ENCODE peak calls at places on chromosome 13, in five cellular contexts. Q is pancreas, K is GM23248, X is A549, U is fibroblast of mammary gland. C is an unnamed sample.

GRCh38 chr13:41053384-41053826 is 7.9 kb upstream of the WBP4 start:
- DNase-seq in U (peak), Q (no peak), X (no peak), K (peak), C (no peak)

GRCh38 chr13:47932953-47933687 is 68.0 kb downstream of the SUCLA2 start:
- DNase-seq in X (no peak), K (no peak), Q (no peak), U (no peak), C (no peak)

GRCh38 chr13:110396913-110397379 is 89.9 kb downstream of the COL4A2 start:
- DNase-seq in X (no peak), K (peak), U (peak), Q (no peak), C (peak)

GRCh38 chr13:99811067-99811715 is 160.4 kb downstream of the ZIC5 start:
- DNase-seq in X (no peak), K (no peak), U (no peak), Q (no peak), C (no peak)

GRCh38 chr13:71820699-71821098 is 46.3 kb downstream of the DACH1 start:
- DNase-seq in Q (no peak), U (no peak), K (no peak), X (no peak), C (no peak)

GRCh38 chr13:108895220-108895704 is 265.9 kb downstream of the MYO16 start:
- DNase-seq in U (peak), X (no peak), Q (no peak), K (peak), C (no peak)

GRCh38 chr13:24307211-24308067 is 1.9 kb upstream of the C1QTNF9 start:
- DNase-seq in X (no peak), K (no peak), U (no peak), Q (no peak), C (no peak)

GRCh38 chr13:106846571-106846970 is 278.6 kb upstream of the ARGLU1 start:
- DNase-seq in X (no peak), K (no peak), Q (no peak), U (no peak), C (no peak)

GRCh38 chr13:97266734-97267417 is 44.7 kb downstream of the MBNL2 start:
- DNase-seq in K (no peak), Q (no peak), U (no peak), X (no peak), C (no peak)

GRCh38 chr13:97344250-97345175 is 89.5 kb upstream of the RAP2A start:
- DNase-seq in Q (no peak), X (no peak), K (peak), U (peak), C (no peak)

GRCh38 chr13:97250560-97250959 is 28.4 kb downstream of the MBNL2 start:
- DNase-seq in K (no peak), Q (no peak), U (no peak), X (no peak), C (no peak)

GRCh38 chr13:57632276-57633140 is 964 bp downstream of the PCDH17 start:
- DNase-seq in K (no peak), Q (peak), X (no peak), U (no peak), C (no peak)

GRCh38 chr13:39540929-39541605 is 61.9 kb downstream of the LHFPL6 start:
- DNase-seq in X (no peak), U (no peak), K (no peak), Q (no peak), C (no peak)

GRCh38 chr13:73608157-73608516 is 526.1 kb downstream of the KLF12 start:
- DNase-seq in U (no peak), Q (no peak), K (no peak), X (no peak), C (no peak)

GRCh38 chr13:42654760-42655159 is 80.8 kb downstream of the TNFSF11 start:
- DNase-seq in X (no peak), U (peak), Q (no peak), K (peak), C (peak)

GRCh38 chr13:94177041-94177440 is 302.4 kb downstream of the DCT start:
- DNase-seq in K (no peak), U (peak), X (no peak), Q (no peak), C (no peak)

GRCh38 chr13:107144432-107144831 is 576.5 kb upstream of the ARGLU1 start:
- DNase-seq in K (peak), Q (no peak), U (peak), X (no peak), C (no peak)

GRCh38 chr13:76696370-76696769 is 189.8 kb downstream of the KCTD12 start:
- DNase-seq in X (no peak), Q (no peak), K (peak), U (peak), C (no peak)

GRCh38 chr13:32045963-32046785 is 14.6 kb downstream of the FRY start:
- DNase-seq in Q (no peak), X (no peak), K (peak), U (peak), C (no peak)

GRCh38 chr13:65926750-65927171 is 1303.4 kb downstream of the PCDH9 start:
- DNase-seq in U (no peak), Q (peak), X (peak), K (no peak), C (no peak)

GRCh38 chr13:98567140-98567539 is 9.8 kb downstream of the STK24 start:
- DNase-seq in X (no peak), K (no peak), Q (no peak), U (no peak), C (no peak)

GRCh38 chr13:101489635-101490034 is 37.2 kb downstream of the ITGBL1 start:
- DNase-seq in K (peak), Q (no peak), X (no peak), U (no peak), C (no peak)

GRCh38 chr13:23147264-23147663 is 33.5 kb upstream of the SGCG start:
- DNase-seq in U (no peak), K (no peak), X (no peak), Q (no peak), C (no peak)

GRCh38 chr13:90485441-90485840 is 862.0 kb upstream of the MIR17HG start:
- DNase-seq in U (peak), K (peak), X (no peak), Q (no peak), C (peak)

GRCh38 chr13:33633701-33634525 is 184.0 kb upstream of the RFC3 start:
- DNase-seq in X (no peak), K (peak), U (peak), Q (no peak), C (peak)

GRCh38 chr13:33639158-33639557 is 178.8 kb upstream of the RFC3 start:
- DNase-seq in U (peak), K (peak), X (no peak), Q (no peak), C (peak)

GRCh38 chr13:33636955-33637670 is 180.8 kb upstream of the RFC3 start:
- DNase-seq in K (peak), U (peak), Q (no peak), X (no peak), C (no peak)

GRCh38 chr13:33637978-33638743 is 179.8 kb upstream of the RFC3 start:
- DNase-seq in K (peak), X (no peak), Q (no peak), U (peak), C (no peak)

DNA sequence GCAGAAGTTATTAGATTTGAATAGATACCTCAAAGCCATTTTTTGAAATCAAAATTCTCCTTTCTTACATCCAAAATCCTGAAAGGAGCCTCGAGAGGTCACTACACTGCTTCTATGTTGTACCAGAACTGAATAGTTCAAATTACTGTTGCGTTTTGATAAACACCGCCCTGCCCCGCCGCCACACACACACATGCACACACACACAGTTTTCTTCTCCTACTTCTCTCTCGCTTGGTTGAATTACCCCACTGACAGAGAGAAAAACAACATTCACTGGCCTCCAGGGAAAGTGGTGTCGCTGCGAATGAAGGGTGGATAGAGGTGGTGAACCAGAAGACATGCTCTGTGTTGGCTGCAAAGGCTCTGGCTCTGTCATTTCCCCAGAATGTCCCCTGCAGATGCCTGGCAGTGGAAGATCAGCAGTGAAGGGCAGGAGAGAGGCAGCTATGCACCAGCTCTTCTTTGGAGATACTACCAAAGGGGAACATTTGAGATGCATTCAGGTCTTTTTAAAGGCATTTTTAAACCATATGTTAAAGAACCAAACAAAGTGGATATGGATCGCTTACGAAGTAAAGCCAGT is 183.3 kb upstream of the RFC3 start:
- DNase-seq in X (no peak), K (no peak), U (no peak), Q (no peak), C (no peak)
- H3K4me3 ChIP-seq in X (no peak), K (no peak), U (no peak), Q (no peak), C (no peak)

GRCh38 chr13:27789153-27789494 is 3.2 kb upstream of the GSX1 start:
- DNase-seq in Q (no peak), K (no peak), X (no peak), U (no peak), C (no peak)
- H3K4me3 ChIP-seq in Q (no peak), K (no peak), X (no peak), U (no peak), C (no peak)

GRCh38 chr13:49810464-49810824 is 18.0 kb upstream of the KPNA3 start:
- DNase-seq in X (no peak), K (no peak), U (no peak), Q (no peak), C (no peak)

GRCh38 chr13:49811527-49811908 is 19.0 kb upstream of the KPNA3 start:
- DNase-seq in K (no peak), X (no peak), U (no peak), Q (no peak), C (no peak)

GRCh38 chr13:49810825-49811526 is 18.5 kb upstream of the KPNA3 start:
- DNase-seq in K (peak), U (peak), Q (no peak), X (no peak), C (peak)

GRCh38 chr13:49806126-49806536 is 13.6 kb upstream of the KPNA3 start:
- DNase-seq in X (no peak), Q (no peak), K (peak), U (peak), C (no peak)

DNA sequence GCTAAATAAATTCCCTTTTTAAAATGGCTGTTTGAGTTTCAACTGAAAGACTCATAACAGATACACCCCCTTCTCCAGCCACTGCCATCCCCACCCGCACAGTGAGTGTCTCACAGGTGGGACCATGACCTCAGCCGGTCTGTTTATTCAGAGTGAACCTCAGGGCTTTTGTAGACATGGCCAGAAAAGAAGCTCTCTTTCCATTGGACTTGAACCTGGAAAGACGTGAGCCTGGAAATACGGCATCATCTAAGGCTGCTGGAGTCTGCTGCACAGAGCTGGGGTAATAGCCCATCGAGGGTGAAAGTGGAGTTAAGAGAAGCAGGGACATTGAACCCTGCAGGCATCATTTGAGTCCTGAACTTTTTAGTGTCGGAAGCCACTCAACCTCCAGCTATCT is 15.2 kb upstream of the KPNA3 start:
- DNase-seq in X (no peak), U (no peak), K (no peak), Q (no peak), C (no peak)
- H3K4me3 ChIP-seq in X (no peak), U (no peak), K (no peak), Q (no peak), C (no peak)

GRCh38 chr13:102977471-102977870 is 88.7 kb downstream of the SLC10A2 start:
- DNase-seq in K (no peak), Q (no peak), X (no peak), U (peak), C (no peak)
- H3K4me3 ChIP-seq in K (peak), Q (no peak), X (no peak), U (peak), C (no peak)

GRCh38 chr13:113724780-113725315 is 34.2 kb upstream of the TMEM255B start:
- DNase-seq in K (peak), X (peak), U (peak), Q (peak), C (no peak)
- H3K4me3 ChIP-seq in K (peak), X (peak), U (peak), Q (peak), C (peak)

DNA sequence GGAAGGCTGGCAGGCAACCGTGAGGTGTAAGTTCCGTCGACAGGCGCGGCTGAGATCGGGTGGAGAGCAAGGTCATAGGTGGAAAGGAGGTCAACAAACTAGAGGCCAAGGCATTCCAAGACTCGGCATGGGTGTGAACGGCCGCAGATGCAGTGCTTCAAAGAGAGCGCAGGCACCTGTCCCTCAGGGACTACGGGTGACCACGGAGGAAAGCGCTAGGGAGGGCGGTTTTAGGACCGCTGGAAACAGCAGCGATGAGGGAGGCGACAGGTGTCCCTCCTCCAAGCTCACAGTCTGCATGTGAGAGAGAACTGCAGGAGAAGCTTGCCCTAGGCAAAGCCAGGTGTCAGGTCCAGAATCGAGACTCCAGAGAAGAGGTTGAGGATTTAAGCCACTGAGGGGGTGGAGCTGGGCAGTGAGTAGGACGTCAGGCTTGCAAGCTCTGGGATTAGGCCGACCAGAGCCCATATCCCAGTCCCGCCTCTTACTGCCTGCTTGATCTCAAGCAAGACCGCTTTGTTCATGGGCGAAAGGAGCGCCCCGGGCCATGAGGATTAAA is 1.6 kb upstream of the MLNR start:
- DNase-seq in K (peak), Q (no peak), X (no peak), U (no peak), C (no peak)
- H3K4me3 ChIP-seq in K (no peak), Q (no peak), X (no peak), U (no peak), C (no peak)

DNA sequence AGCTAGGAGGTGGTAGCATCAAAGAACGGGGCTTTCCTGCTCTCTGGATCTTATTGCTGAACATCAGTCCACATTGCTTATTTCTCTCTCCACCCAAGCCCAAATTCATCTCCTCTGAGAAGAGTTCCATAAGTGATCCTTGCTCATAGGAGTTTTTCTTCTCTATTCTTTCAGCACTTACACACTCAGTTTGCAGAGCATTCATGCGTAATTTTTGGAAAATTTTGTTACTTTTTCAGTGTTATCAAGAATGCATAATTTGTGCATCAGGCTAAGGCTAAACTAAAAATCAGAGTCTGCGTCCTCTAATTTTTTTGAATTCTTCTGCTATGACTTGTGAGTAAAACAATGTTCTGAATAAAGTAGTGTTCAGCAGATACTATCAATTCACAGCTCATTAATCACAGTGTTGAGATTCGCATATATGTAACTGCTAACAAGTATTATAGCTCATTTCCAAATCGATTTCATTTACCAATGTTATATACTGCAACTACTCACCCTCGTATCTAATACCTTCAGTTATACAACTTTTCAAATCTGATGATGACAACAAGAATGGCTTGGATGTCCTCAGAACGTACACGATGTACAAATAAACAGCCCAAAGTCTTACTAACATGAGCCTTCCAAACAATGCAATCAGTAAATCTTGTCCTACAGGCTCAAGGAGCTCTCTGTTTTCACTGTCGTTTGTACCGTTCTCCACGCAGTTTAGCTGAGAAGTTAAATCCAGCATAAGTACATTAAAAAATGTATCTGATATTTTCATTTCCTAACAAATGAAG is 36.3 kb upstream of the STARD13 start:
- DNase-seq in K (peak), U (peak), X (no peak), Q (no peak), C (no peak)
- H3K4me3 ChIP-seq in K (peak), U (peak), X (no peak), Q (no peak), C (peak)

GRCh38 chr13:36914648-36915047 is 5.4 kb downstream of the SMAD9 start:
- DNase-seq in X (no peak), Q (no peak), U (no peak), K (no peak), C (no peak)
- H3K4me3 ChIP-seq in X (no peak), Q (no peak), U (no peak), K (no peak), C (no peak)